ENCODE peak calls at places on chromosomes 4 and X, in five cellular contexts. F is M059J; T is activated T-helper 1 cell treated with anti-CD3 and anti-CD28 coated beads, Interleukin-12 subunit alpha, Interleukin-12 subunit beta, Interleukin-2, Interleukin-4 antibody, amounts not matched to agents 30 ng/mL and 10 ng/mL and 1 ng/mL, durations not matched to agents 14 hours and 24 hours and 36 hours; B is activated CD4-positive, CD25-positive, alpha-beta regulatory T cell; A is psoas muscle. Q is an unnamed sample.

GRCh38 chr4:8295471-8295870 is 25.9 kb downstream of the HTRA3 start:
- DNase-seq in F (no peak), A (peak), B (no peak), T (no peak), Q (no peak)

GRCh38 chrX:123450217-123450616 is 266.1 kb downstream of the GRIA3 start:
- DNase-seq in A (no peak), F (no peak), B (no peak), T (no peak), Q (peak)

GRCh38 chr4:48668254-48669017 is 111.6 kb downstream of the FRYL start:
- DNase-seq in F (no peak), B (no peak), T (no peak), A (no peak), Q (no peak)

GRCh38 chr4:13143704-13144103 is 340.4 kb downstream of the RAB28 start:
- DNase-seq in A (no peak), F (no peak), T (no peak), B (no peak), Q (no peak)

GRCh38 chrX:347351-348117 is 28.9 kb upstream of the GTPBP6 start:
- DNase-seq in A (peak), F (no peak), T (no peak), B (no peak), Q (no peak)

GRCh38 chrX:95055991-95056390 is 1382.0 kb downstream of the FAM133A start:
- DNase-seq in B (no peak), F (no peak), T (no peak), A (no peak), Q (no peak)

GRCh38 chr4:170004656-170005250 is 21.4 kb downstream of the MFAP3L start:
- DNase-seq in T (no peak), B (no peak), F (peak), A (no peak), Q (no peak)

GRCh38 chrX:51899741-51900140 is 6.3 kb downstream of the MAGED1 start:
- DNase-seq in T (no peak), F (peak), B (no peak), A (no peak), Q (no peak)

GRCh38 chrX:127947450-127947849 is 104.8 kb downstream of the ACTRT1 start:
- DNase-seq in F (no peak), T (no peak), B (no peak), A (no peak), Q (no peak)

Q was measured in NB4.